ENCODE peak calls at places on chromosomes 13 and 19, in five cellular contexts. K is CD8-positive, alpha-beta memory T cell; A is stimulated activated CD4-positive, alpha-beta T cell treated with anti-CD3 and anti-CD28 coated beads, Interleukin-4, amount 100 ng/mL, for 1 hour; L is stimulated activated naive CD8-positive, alpha-beta T cell treated with anti-CD3 and anti-CD28 coated beads, Interleukin-15, Interleukin-2, amounts not matched to agents 100 U/mL and 50 U/mL, for 24 hours; T is Calu3. D is an unnamed sample.

GRCh38 chr13:31045621-31046081 is 113.2 kb downstream of the TEX26 start:
- DNase-seq in T (peak; percentile 74), K (no peak), L (peak; percentile 74), A (peak; percentile 76), D (peak; percentile 92)

GRCh38 chr19:8041553-8041952 is 11.0 kb upstream of the CCL25 start:
- DNase-seq in L (no peak), A (no peak), K (no peak), T (no peak), D (no peak)

GRCh38 chr19:51511353-51511752 is 9.8 kb upstream of the SIGLEC12 start:
- DNase-seq in A (no peak), K (no peak), L (peak; percentile 32), T (no peak), D (no peak)

GRCh38 chr13:36344886-36345437 is 1.2 kb downstream of the SPART start:
- DNase-seq in A (no peak), L (peak; percentile 12), K (no peak), T (no peak), D (no peak)

GRCh38 chr19:39401549-39402416 is 4.9 kb upstream of the ZFP36 start:
- DNase-seq in K (peak; percentile 94), A (peak; percentile 75), T (peak; percentile 56), L (peak; percentile 86), D (peak; percentile 74)

GRCh38 chr19:34365463-34366401 is 736 bp downstream of the GPI start:
- DNase-seq in A (peak; percentile 26), K (no peak), T (peak; percentile 39), L (no peak), D (peak; percentile 21)

GRCh38 chr19:40659116-40659515 is 31.3 kb downstream of the NUMBL start:
- DNase-seq in A (no peak), L (no peak), K (no peak), T (no peak), D (no peak)

GRCh38 chr19:45095496-45096413 is 2.8 kb downstream of the PPP1R37 start:
- DNase-seq in A (no peak), T (no peak), K (no peak), L (no peak), D (no peak)

GRCh38 chr13:33186851-33187250 is 98.7 kb downstream of the STARD13 start:
- DNase-seq in T (peak; percentile 8), K (no peak), A (no peak), L (no peak), D (no peak)

GRCh38 chr13:84867246-84867645 is 932.0 kb downstream of the SLITRK6 start:
- DNase-seq in K (no peak), L (no peak), T (no peak), A (no peak), D (no peak)

GRCh38 chr19:4295972-4296771 is 6.0 kb downstream of the TMIGD2 start:
- DNase-seq in A (no peak), K (no peak), L (no peak), T (no peak), D (no peak)

GRCh38 chr19:7294571-7295212 is 478 bp upstream of the INSR start:
- DNase-seq in T (peak; percentile 53), A (peak; percentile 14), K (no peak), L (peak; percentile 42), D (peak; percentile 79)

GRCh38 chr13:40336228-40337221 is 329.9 kb downstream of the FOXO1 start:
- DNase-seq in L (no peak), K (no peak), T (peak; percentile 30), A (no peak), D (peak; percentile 69)

GRCh38 chr19:40249201-40249600 is 22.7 kb upstream of the CCNP start:
- DNase-seq in T (no peak), L (no peak), K (no peak), A (no peak), D (no peak)

GRCh38 chr19:17069249-17069648 is 6.0 kb downstream of the HAUS8 start:
- DNase-seq in L (no peak), A (no peak), T (no peak), K (no peak), D (no peak)

GRCh38 chr19:4908781-4909171 is 525 bp upstream of the UHRF1 start:
- DNase-seq in K (no peak), T (no peak), A (no peak), L (peak; percentile 13), D (no peak)

GRCh38 chr19:35669974-35670373 is 3.7 kb downstream of the UPK1A start:
- DNase-seq in L (no peak), T (no peak), K (no peak), A (no peak), D (no peak)

GRCh38 chr19:45250216-45250831 is 747 bp upstream of the MARK4 start:
- DNase-seq in K (no peak), A (no peak), L (no peak), T (no peak), D (no peak)

GRCh38 chr19:677601-678380 is 1.6 kb downstream of the FSTL3 start:
- DNase-seq in L (no peak), K (no peak), T (no peak), A (no peak), D (peak; percentile 34)

GRCh38 chr19:54164369-54165068 is 5.0 kb upstream of the LENG1 start:
- DNase-seq in L (peak; percentile 83), K (peak; percentile 47), T (peak; percentile 41), A (peak; percentile 54), D (no peak)